ENCODE peak calls at places on chromosomes 1 and 21, in four cellular contexts. One of them, this sample, is unnamed. For H3K4me1, the result is how much of the 10 kb centered on the place peaks cover.

GRCh38 chr1:178098262-178098661 is 4.4 kb downstream of the RASAL2 start:
- DNase-seq in astrocyte: peak
- DNase-seq in colonic mucosa: no peak
- DNase-seq in GM23248: no peak
- DNase-seq in this sample: no peak

GRCh38 chr1:10271869-10272268 is 61.5 kb downstream of the KIF1B start:
- DNase-seq in astrocyte: no peak
- DNase-seq in colonic mucosa: no peak
- DNase-seq in GM23248: no peak
- DNase-seq in this sample: peak

GRCh38 chr1:150966011-150966410 is 8.6 kb downstream of the CERS2 start:
- DNase-seq in colonic mucosa: no peak
- DNase-seq in GM23248: no peak
- DNase-seq in astrocyte: no peak
- DNase-seq in this sample: no peak

GRCh38 chr21:16419188-16419874 is 689.5 kb downstream of the USP25 start:
- DNase-seq in astrocyte: peak
- DNase-seq in GM23248: peak
- DNase-seq in colonic mucosa: peak
- DNase-seq in this sample: peak

GRCh38 chr1:198901280-198901679 is 262.4 kb downstream of the PTPRC start:
- DNase-seq in colonic mucosa: no peak
- DNase-seq in astrocyte: no peak
- DNase-seq in GM23248: no peak
- DNase-seq in this sample: no peak

GRCh38 chr1:227944066-227944930 is 3.4 kb downstream of the WNT9A start:
- DNase-seq in astrocyte: no peak
- DNase-seq in colonic mucosa: peak
- DNase-seq in GM23248: no peak
- DNase-seq in this sample: no peak

GRCh38 chr21:31509108-31510017 is 150.1 kb upstream of the SOD1 start:
- DNase-seq in astrocyte: peak
- DNase-seq in GM23248: peak
- DNase-seq in colonic mucosa: peak
- DNase-seq in this sample: peak

GRCh38 chr1:231040800-231041704 is 998 bp upstream of the FAM89A start:
- DNase-seq in astrocyte: no peak
- DNase-seq in GM23248: peak
- DNase-seq in colonic mucosa: no peak
- DNase-seq in this sample: no peak

GRCh38 chr1:156752843-156753486 is 1.5 kb upstream of the HDGF start:
- DNase-seq in GM23248: peak
- DNase-seq in astrocyte: no peak
- DNase-seq in colonic mucosa: no peak
- DNase-seq in this sample: no peak

GRCh38 chr1:156750191-156750931 is 1.1 kb downstream of the HDGF start:
- DNase-seq in GM23248: peak
- DNase-seq in astrocyte: no peak
- DNase-seq in colonic mucosa: peak
- DNase-seq in this sample: peak

GRCh38 chr1:156754219-156754618 is 2.7 kb upstream of the HDGF start:
- DNase-seq in GM23248: no peak
- DNase-seq in colonic mucosa: no peak
- DNase-seq in astrocyte: no peak
- DNase-seq in this sample: no peak

GRCh38 chr1:156750932-156751723 is at the start of gene HDGF:
- DNase-seq in colonic mucosa: peak
- DNase-seq in GM23248: peak
- DNase-seq in astrocyte: no peak
- DNase-seq in this sample: peak

GRCh38 chr1:156751724-156752481 is 428 bp upstream of the HDGF start:
- DNase-seq in GM23248: peak
- DNase-seq in astrocyte: peak
- DNase-seq in colonic mucosa: peak
- DNase-seq in this sample: peak
- H3K4me1 ChIP-seq in GM23248: under half
- H3K4me1 ChIP-seq in astrocyte: under half
- H3K4me1 ChIP-seq in colonic mucosa: under half
- H3K4me1 ChIP-seq in this sample: under half

GRCh38 chr1:182484067-182484466 is 34.1 kb downstream of the RGSL1 start:
- DNase-seq in colonic mucosa: no peak
- DNase-seq in astrocyte: no peak
- DNase-seq in GM23248: no peak
- DNase-seq in this sample: no peak

GRCh38 chr1:182488803-182489202 is 38.9 kb downstream of the RGSL1 start:
- DNase-seq in colonic mucosa: no peak
- DNase-seq in GM23248: no peak
- DNase-seq in astrocyte: no peak
- DNase-seq in this sample: no peak

GRCh38 chr1:182485861-182486260 is 35.9 kb downstream of the RGSL1 start:
- DNase-seq in astrocyte: no peak
- DNase-seq in GM23248: no peak
- DNase-seq in colonic mucosa: no peak
- DNase-seq in this sample: no peak

GRCh38 chr1:182484531-182485257 is 34.7 kb downstream of the RGSL1 start:
- DNase-seq in astrocyte: no peak
- DNase-seq in colonic mucosa: no peak
- DNase-seq in GM23248: no peak
- DNase-seq in this sample: peak
- H3K4me3 ChIP-seq in astrocyte: no peak
- H3K4me3 ChIP-seq in colonic mucosa: no peak
- H3K4me3 ChIP-seq in GM23248: no peak
- H3K4me3 ChIP-seq in this sample: no peak

DNA sequence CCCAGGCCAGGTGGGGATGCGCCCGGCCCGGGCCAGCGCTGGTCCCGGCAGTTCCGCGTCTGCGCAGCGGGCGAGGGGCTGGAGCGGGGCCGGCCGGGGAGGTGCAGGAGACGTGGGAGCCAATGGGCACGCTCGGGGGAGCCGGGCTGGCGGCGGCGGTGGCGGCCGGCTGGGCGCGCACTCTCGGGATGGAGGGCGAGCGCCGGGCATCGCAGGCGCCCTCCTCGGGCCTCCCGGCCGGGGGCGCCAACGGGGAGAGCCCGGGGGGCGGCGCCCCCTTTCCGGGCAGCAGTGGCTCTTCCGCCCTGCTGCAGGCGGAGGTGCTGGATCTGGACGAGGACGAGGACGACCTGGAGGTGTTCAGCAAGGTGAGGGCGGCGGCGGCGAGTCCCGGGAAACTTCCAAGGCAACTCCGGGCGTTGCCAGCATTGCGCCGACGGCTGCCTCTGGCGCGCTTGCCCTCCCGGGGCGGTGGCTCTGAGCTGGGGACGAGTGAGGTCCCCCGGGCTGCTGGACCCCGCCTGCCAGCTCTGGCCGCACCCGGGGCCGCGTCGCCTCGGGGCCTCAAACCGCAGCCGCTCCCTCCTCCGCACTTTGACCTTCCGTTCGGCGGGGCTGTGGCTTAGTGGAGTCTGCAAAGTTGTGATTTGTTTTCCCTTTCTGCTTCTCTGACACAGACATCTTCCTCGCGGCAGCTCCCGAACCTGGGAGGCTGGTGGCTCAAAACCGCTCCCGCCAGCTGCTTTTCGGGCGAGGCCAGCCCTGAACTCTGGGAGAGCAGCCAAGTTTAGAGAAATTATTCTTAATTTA is at the start of gene SNX7:
- DNase-seq in colonic mucosa: peak
- DNase-seq in GM23248: peak
- DNase-seq in astrocyte: peak
- DNase-seq in this sample: peak
- H3K27ac ChIP-seq in colonic mucosa: peak
- H3K27ac ChIP-seq in GM23248: peak
- H3K27ac ChIP-seq in astrocyte: peak
- H3K27ac ChIP-seq in this sample: peak

GRCh38 chr1:182650678-182651669 is 33.4 kb downstream of the RGS8 start:
- DNase-seq in colonic mucosa: no peak
- DNase-seq in GM23248: no peak
- DNase-seq in astrocyte: no peak
- DNase-seq in this sample: no peak

GRCh38 chr1:182646739-182647138 is 37.6 kb downstream of the RGS8 start:
- DNase-seq in colonic mucosa: no peak
- DNase-seq in astrocyte: no peak
- DNase-seq in GM23248: no peak
- DNase-seq in this sample: no peak

GRCh38 chr1:182644863-182645262 is 39.5 kb downstream of the RGS8 start:
- DNase-seq in astrocyte: no peak
- DNase-seq in GM23248: no peak
- DNase-seq in colonic mucosa: no peak
- DNase-seq in this sample: no peak

GRCh38 chr1:182652933-182653332 is 31.5 kb downstream of the RGS8 start:
- DNase-seq in astrocyte: no peak
- DNase-seq in GM23248: no peak
- DNase-seq in colonic mucosa: no peak
- DNase-seq in this sample: no peak

DNA sequence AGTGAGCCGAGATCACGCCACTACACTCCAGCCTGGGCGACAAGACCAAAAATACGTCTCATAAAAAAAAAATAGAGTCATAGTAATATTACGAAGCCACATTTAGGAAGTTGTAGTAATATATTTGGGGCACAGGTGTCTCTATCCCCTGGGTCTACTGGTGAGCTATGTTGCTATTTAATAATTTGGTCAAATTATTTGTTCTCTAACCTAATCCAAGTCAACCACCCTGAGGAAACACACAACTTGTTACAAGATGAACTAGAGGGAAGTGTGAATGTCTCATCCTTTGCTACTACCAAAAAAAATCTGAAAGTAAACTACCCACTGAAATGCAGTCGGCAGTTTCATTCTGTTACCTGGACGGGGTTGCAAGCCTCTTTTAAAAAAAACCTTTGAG is 35.3 kb downstream of the RGS8 start:
- DNase-seq in astrocyte: no peak
- DNase-seq in GM23248: no peak
- DNase-seq in colonic mucosa: no peak
- DNase-seq in this sample: no peak
- H3K4me1 ChIP-seq in astrocyte: under half
- H3K4me1 ChIP-seq in GM23248: under half
- H3K4me1 ChIP-seq in colonic mucosa: under half
- H3K4me1 ChIP-seq in this sample: under half

GRCh38 chr1:27595597-27595996 is 8.3 kb downstream of the AHDC1 start:
- DNase-seq in GM23248: no peak
- DNase-seq in colonic mucosa: no peak
- DNase-seq in astrocyte: no peak
- DNase-seq in this sample: no peak

GRCh38 chr1:27598288-27598687 is 5.7 kb downstream of the AHDC1 start:
- DNase-seq in astrocyte: no peak
- DNase-seq in colonic mucosa: no peak
- DNase-seq in GM23248: peak
- DNase-seq in this sample: no peak

GRCh38 chr1:27597511-27598216 is 6.3 kb downstream of the AHDC1 start:
- DNase-seq in colonic mucosa: no peak
- DNase-seq in astrocyte: peak
- DNase-seq in GM23248: no peak
- DNase-seq in this sample: no peak

GRCh38 chr1:27596261-27596660 is 7.7 kb downstream of the AHDC1 start:
- DNase-seq in astrocyte: no peak
- DNase-seq in GM23248: no peak
- DNase-seq in colonic mucosa: no peak
- DNase-seq in this sample: no peak

DNA sequence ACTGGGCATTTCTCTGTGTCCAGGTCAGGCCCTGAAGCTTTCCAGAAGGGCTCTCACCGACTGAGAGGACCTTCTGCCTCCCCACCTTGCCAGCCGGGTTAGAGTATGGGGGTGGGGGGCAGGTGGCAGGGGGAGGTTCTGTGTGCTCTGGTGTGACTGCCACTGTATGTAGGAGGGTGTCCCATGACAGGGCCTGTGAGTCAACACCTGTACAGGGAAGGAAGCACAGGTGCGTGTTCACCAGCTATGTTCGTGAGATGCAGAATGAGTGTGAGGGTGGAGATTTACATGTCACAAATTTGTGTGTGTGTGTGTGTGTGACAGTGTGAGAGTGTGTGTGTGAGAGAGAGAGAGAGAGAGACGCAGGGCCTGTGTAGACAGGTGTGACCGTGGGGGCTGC is 6.9 kb downstream of the AHDC1 start:
- DNase-seq in astrocyte: no peak
- DNase-seq in GM23248: no peak
- DNase-seq in colonic mucosa: no peak
- DNase-seq in this sample: no peak
- H3K4me3 ChIP-seq in astrocyte: no peak
- H3K4me3 ChIP-seq in GM23248: no peak
- H3K4me3 ChIP-seq in colonic mucosa: no peak
- H3K4me3 ChIP-seq in this sample: no peak

DNA sequence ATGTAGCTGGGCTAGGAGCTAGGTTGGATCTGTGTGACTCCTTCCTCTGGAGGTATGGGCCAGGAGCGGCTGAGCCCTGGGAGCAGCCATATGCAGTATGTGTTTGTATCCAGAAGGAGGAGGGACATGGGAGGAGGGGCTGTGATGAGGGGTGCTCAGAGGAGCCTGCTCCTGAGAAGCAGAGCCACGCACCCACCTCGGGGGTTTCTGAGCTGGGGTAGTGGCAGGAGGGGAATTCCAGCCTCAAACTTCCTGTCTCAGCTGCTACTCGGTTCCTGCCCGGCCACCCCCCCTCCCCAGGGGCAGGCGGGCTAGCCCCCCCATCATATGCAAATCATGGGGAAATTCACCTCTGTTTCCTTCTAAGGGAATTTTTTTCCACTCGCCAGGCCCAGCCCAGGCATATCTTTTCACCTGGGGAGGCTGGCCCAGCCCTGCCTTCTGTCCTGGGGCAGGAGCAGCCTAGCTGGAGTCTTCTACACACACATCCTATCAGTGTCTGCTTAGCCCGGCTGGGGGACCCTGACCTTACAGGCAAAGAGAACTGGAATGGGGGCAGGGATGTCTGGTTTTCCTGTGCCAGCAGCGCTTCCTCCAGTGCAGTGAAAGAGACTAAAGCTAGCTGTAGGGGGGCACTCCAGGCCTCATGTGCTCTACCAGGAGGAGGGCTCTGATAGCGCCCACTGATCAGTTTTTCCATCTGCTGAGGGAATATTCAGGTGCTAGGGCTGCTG is 3.0 kb downstream of the ZC3H12A start:
- DNase-seq in astrocyte: peak
- DNase-seq in colonic mucosa: peak
- DNase-seq in GM23248: peak
- DNase-seq in this sample: peak
- H3K27ac ChIP-seq in astrocyte: peak
- H3K27ac ChIP-seq in colonic mucosa: peak
- H3K27ac ChIP-seq in GM23248: peak
- H3K27ac ChIP-seq in this sample: peak

GRCh38 chr1:39153684-39154083 is 50.8 kb upstream of the MACF1 start:
- DNase-seq in colonic mucosa: no peak
- DNase-seq in GM23248: no peak
- DNase-seq in astrocyte: no peak
- DNase-seq in this sample: no peak
- H3K4me1 ChIP-seq in colonic mucosa: under half
- H3K4me1 ChIP-seq in GM23248: under half
- H3K4me1 ChIP-seq in astrocyte: under half
- H3K4me1 ChIP-seq in this sample: under half

DNA sequence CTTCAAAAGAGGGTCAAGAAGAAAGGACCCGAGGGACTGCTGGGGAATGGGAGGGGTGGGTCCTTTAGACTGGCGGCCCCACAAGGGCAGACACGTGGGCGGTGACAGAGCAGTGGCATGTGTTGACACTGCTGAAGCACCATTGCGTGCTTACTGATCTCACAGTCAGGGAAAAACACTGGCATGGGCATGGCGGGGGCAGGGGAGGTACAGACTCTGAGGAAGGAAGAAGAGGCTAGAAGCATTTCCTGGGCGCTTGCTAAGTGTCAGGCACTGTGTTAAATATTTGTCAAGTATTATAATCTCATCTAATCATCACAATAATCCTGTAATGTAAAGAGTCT is 165.7 kb upstream of the EDN2 start:
- DNase-seq in colonic mucosa: no peak
- DNase-seq in astrocyte: no peak
- DNase-seq in GM23248: peak
- DNase-seq in this sample: no peak
- H3K4me3 ChIP-seq in colonic mucosa: no peak
- H3K4me3 ChIP-seq in astrocyte: no peak
- H3K4me3 ChIP-seq in GM23248: peak
- H3K4me3 ChIP-seq in this sample: no peak